ENCODE peak calls at places on chromosomes 11 and 22, in ten cellular contexts. Z, X, G, E, L, J, M, R, F and W are unnamed samples. For H3K4me1, the result is how much of the 10 kb centered on the place peaks cover.

GRCh38 chr11:128837627-128838026 is 29.5 kb downstream of the KCNJ1 start:
- DNase-seq in Z (no peak), X (no peak), G (peak), E (peak), L (no peak), J (no peak), M (no peak), R (no peak), F (no peak), W (no peak)

GRCh38 chr11:30635401-30635989 is 49.3 kb upstream of the MPPED2 start:
- DNase-seq in Z (peak), X (no peak), G (no peak), E (no peak), L (no peak), J (peak), M (no peak), R (no peak), F (no peak), W (no peak)

GRCh38 chr11:203056-203944 is 3.9 kb downstream of the BET1L start:
- DNase-seq in Z (no peak), X (peak), G (no peak), E (no peak), L (no peak), J (no peak), M (no peak), R (no peak), F (no peak), W (peak)

GRCh38 chr11:62449451-62449851 is 30.6 kb downstream of the SCGB1A1 start:
- DNase-seq in Z (no peak), X (peak), G (no peak), E (no peak), L (peak), J (no peak), M (no peak), R (no peak), F (no peak), W (no peak)

GRCh38 chr11:104968365-104968855 is at the start of gene CASP4:
- DNase-seq in Z (no peak), X (peak), G (no peak), E (peak), L (peak), J (peak), M (peak), R (no peak), F (no peak), W (no peak)

GRCh38 chr22:49855491-49855911 is 1.9 kb downstream of the ZBED4 start:
- DNase-seq in Z (no peak), X (no peak), G (peak), E (no peak), L (peak), J (peak), M (no peak), R (no peak), F (no peak), W (no peak)

GRCh38 chr11:27120211-27120610 is 79.6 kb downstream of the BBOX1 start:
- DNase-seq in Z (no peak), X (no peak), G (no peak), E (no peak), L (peak), J (no peak), M (no peak), R (no peak), F (no peak), W (no peak)

GRCh38 chr11:108562746-108563581 is 30.6 kb downstream of the EXPH5 start:
- DNase-seq in Z (no peak), X (no peak), G (no peak), E (no peak), L (peak), J (no peak), M (no peak), R (no peak), F (no peak), W (no peak)

GRCh38 chr22:17575681-17576080 is 12.4 kb downstream of the SLC25A18 start:
- DNase-seq in Z (no peak), X (no peak), G (no peak), E (no peak), L (peak), J (no peak), M (no peak), R (no peak), F (no peak), W (no peak)

GRCh38 chr11:60951909-60952741 is at the start of gene SLC15A3:
- DNase-seq in Z (no peak), X (no peak), G (peak), E (peak), L (peak), J (no peak), M (peak), R (peak), F (peak), W (peak)

GRCh38 chr11:27353593-27354358 is 9.2 kb downstream of the CCDC34 start:
- DNase-seq in Z (no peak), X (no peak), G (no peak), E (no peak), L (peak), J (no peak), M (no peak), R (no peak), F (no peak), W (no peak)

GRCh38 chr11:107018902-107019493 is 722 bp upstream of the GUCY1A2 start:
- DNase-seq in Z (peak), X (peak), G (peak), E (peak), L (peak), J (peak), M (no peak), R (peak), F (peak), W (peak)

GRCh38 chr11:8168485-8169257 is at the start of gene RIC3:
- DNase-seq in Z (peak), X (peak), G (peak), E (peak), L (no peak), J (peak), M (no peak), R (peak), F (peak), W (peak)

GRCh38 chr11:102927624-102927990 is 27.9 kb downstream of the MMP13 start:
- DNase-seq in Z (no peak), X (no peak), G (no peak), E (peak), L (no peak), J (no peak), M (no peak), R (no peak), F (no peak), W (no peak)

GRCh38 chr11:110338684-110339083 is 42.3 kb upstream of the RDX start:
- DNase-seq in Z (no peak), X (no peak), G (no peak), E (no peak), L (no peak), J (no peak), M (no peak), R (no peak), F (no peak), W (no peak)

GRCh38 chr22:28183078-28183870 is 264.2 kb upstream of the PITPNB start:
- DNase-seq in Z (no peak), X (no peak), G (no peak), E (peak), L (peak), J (no peak), M (no peak), R (no peak), F (no peak), W (no peak)

GRCh38 chr11:128171496-128171895 is 415.9 kb downstream of the ETS1 start:
- DNase-seq in Z (no peak), X (no peak), G (no peak), E (no peak), L (peak), J (no peak), M (no peak), R (no peak), F (no peak), W (no peak)

GRCh38 chr11:59669611-59670009 is 773 bp upstream of the PATL1 start:
- DNase-seq in Z (no peak), X (peak), G (peak), E (no peak), L (peak), J (no peak), M (no peak), R (peak), F (peak), W (peak)

GRCh38 chr22:36610056-36610455 is 81.1 kb upstream of the EIF3D start:
- DNase-seq in Z (no peak), X (no peak), G (no peak), E (no peak), L (no peak), J (no peak), M (no peak), R (no peak), F (no peak), W (no peak)

GRCh38 chr22:24529898-24530297 is 25.0 kb downstream of the GUCD1 start:
- DNase-seq in Z (no peak), X (no peak), G (no peak), E (no peak), L (no peak), J (no peak), M (no peak), R (no peak), F (no peak), W (no peak)

GRCh38 chr11:74685905-74686304 is 45.3 kb downstream of the CHRDL2 start:
- DNase-seq in Z (no peak), X (no peak), G (peak), E (peak), L (no peak), J (no peak), M (no peak), R (peak), F (no peak), W (no peak)

GRCh38 chr11:85875505-85875904 is 20.3 kb downstream of the CCDC83 start:
- DNase-seq in Z (no peak), X (no peak), G (no peak), E (no peak), L (peak), J (no peak), M (no peak), R (no peak), F (no peak), W (no peak)

GRCh38 chr22:26068571-26068970 is 100.7 kb upstream of the SEZ6L start:
- DNase-seq in Z (no peak), X (no peak), G (no peak), E (no peak), L (no peak), J (no peak), M (no peak), R (no peak), F (no peak), W (no peak)

GRCh38 chr22:16783930-16784354 is 41.3 kb downstream of the XKR3 start:
- DNase-seq in Z (no peak), X (no peak), G (no peak), E (no peak), L (peak), J (peak), M (no peak), R (no peak), F (no peak), W (no peak)

GRCh38 chr22:39359659-39360195 is 9.9 kb downstream of the SYNGR1 start:
- DNase-seq in Z (no peak), X (no peak), G (no peak), E (no peak), L (no peak), J (no peak), M (no peak), R (no peak), F (no peak), W (no peak)

GRCh38 chr11:19557720-19558140 is 154.9 kb upstream of the NAV2 start:
- DNase-seq in Z (peak), X (peak), G (peak), E (peak), L (peak), J (peak), M (peak), R (peak), F (peak), W (peak)

GRCh38 chr22:46641829-46642266 is 21.7 kb downstream of the GRAMD4 start:
- DNase-seq in Z (no peak), X (no peak), G (no peak), E (no peak), L (peak), J (no peak), M (no peak), R (no peak), F (no peak), W (no peak)

GRCh38 chr11:32034149-32034548 is 56.7 kb upstream of the RCN1 start:
- DNase-seq in Z (no peak), X (no peak), G (no peak), E (no peak), L (peak), J (no peak), M (no peak), R (no peak), F (no peak), W (no peak)

GRCh38 chr22:36136988-36137387 is 23.6 kb downstream of the APOL3 start:
- DNase-seq in Z (no peak), X (no peak), G (no peak), E (no peak), L (peak), J (no peak), M (no peak), R (no peak), F (no peak), W (no peak)

GRCh38 chr22:26558246-26558895 is 31.6 kb downstream of the TPST2 start:
- DNase-seq in Z (no peak), X (no peak), G (no peak), E (peak), L (peak), J (no peak), M (no peak), R (no peak), F (no peak), W (no peak)

GRCh38 chr22:37741312-37741795 is 44.5 kb downstream of the TRIOBP start:
- DNase-seq in Z (no peak), X (no peak), G (no peak), E (peak), L (peak), J (peak), M (no peak), R (peak), F (peak), W (peak)

GRCh38 chr11:11263238-11264030 is 89.6 kb downstream of the CSNK2A3 start:
- DNase-seq in Z (no peak), X (peak), G (no peak), E (no peak), L (peak), J (no peak), M (no peak), R (no peak), F (no peak), W (no peak)

GRCh38 chr22:49473286-49473685 is 354.4 kb downstream of the BRD1 start:
- DNase-seq in Z (no peak), X (no peak), G (no peak), E (no peak), L (no peak), J (no peak), M (no peak), R (no peak), F (no peak), W (no peak)

DNA sequence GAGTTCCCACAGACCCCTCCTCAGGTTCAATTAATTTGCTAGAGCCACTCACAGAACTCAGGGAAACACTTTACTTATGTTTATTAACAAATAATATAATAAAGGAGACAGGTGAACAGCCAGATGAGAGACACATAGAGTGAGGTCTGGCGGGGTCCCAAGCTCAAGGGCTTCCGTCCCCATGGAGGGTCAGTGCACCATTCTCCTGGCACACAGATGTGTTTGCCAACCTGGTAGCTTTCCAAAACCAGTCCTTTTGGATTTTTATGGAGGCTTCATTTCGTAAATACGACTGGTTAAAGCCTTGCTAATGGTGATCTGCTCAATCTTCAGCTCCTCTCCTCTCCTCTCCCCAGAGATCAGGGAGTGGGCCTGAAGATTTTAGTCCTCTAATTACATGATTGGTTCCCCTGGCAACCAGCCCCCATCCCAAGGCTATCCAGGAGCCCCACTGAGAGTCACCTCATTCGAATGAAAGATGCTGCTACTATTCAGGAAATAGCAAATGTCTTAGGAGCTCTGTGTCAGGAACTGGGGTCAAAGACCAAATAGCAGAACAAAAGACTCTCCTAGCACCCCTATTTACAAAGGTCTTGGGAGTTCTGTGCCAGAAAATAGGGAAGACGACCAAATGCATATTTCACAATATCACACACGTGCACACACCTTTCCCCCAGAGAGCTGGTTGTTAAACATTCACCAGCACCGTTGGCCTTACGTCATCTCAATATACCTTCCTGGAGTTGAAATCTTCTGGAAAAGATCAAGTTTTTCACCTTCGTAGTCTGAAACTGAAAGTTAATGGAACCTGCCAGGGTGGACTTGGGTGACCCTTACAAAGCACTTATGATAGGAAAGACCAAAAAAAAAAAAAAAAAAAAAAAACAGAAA is 23.8 kb upstream of the CAPRIN1 start:
- DNase-seq in Z (no peak), X (peak), G (no peak), E (no peak), L (no peak), J (peak), M (no peak), R (no peak), F (no peak), W (no peak)
- H3K27ac ChIP-seq in Z (no peak), X (no peak), G (no peak), E (no peak), L (peak), J (peak), M (peak), R (no peak), F (peak), W (no peak)

GRCh38 chr11:1854949-1855885 is 2.3 kb downstream of the LSP1 start:
- DNase-seq in Z (no peak), X (no peak), G (peak), E (peak), L (no peak), J (no peak), M (no peak), R (no peak), F (no peak), W (no peak)

GRCh38 chr11:1857064-1857463 is 4.2 kb downstream of the LSP1 start:
- DNase-seq in Z (no peak), X (no peak), G (peak), E (no peak), L (no peak), J (no peak), M (no peak), R (no peak), F (no peak), W (no peak)

GRCh38 chr11:1854132-1854948 is 1.5 kb downstream of the LSP1 start:
- DNase-seq in Z (no peak), X (no peak), G (peak), E (no peak), L (no peak), J (no peak), M (no peak), R (no peak), F (no peak), W (no peak)

GRCh38 chr11:1856306-1857005 is 3.6 kb downstream of the LSP1 start:
- DNase-seq in Z (no peak), X (no peak), G (peak), E (no peak), L (no peak), J (no peak), M (no peak), R (no peak), F (no peak), W (no peak)

GRCh38 chr11:1855886-1856265 is 3.0 kb downstream of the LSP1 start:
- DNase-seq in Z (no peak), X (no peak), G (peak), E (no peak), L (no peak), J (no peak), M (no peak), R (no peak), F (no peak), W (no peak)
- H3K4me1 ChIP-seq in Z (under half), X (under half), G (under half), E (under half), L (under half), J (under half), M (under half), R (under half), F (under half), W (under half)

DNA sequence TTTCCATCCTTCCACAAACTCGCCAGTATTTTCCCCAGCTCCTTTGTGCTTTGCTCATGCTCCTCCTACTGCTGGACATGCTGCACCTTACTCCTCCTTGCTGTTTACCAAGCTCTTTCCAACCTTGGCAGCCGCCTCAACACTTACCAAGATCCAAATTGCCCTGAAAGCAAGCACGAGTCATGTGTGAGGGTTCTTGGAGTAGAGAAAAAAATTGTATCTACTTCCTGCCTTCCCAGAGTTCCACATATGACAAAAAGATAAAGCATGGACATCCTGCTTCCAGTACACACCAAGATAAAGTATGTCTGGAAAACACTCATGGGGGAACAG is 767.5 kb downstream of the NTM start:
- DNase-seq in Z (no peak), X (no peak), G (no peak), E (no peak), L (no peak), J (no peak), M (no peak), R (no peak), F (no peak), W (no peak)
- H3K27ac ChIP-seq in Z (no peak), X (no peak), G (no peak), E (no peak), L (no peak), J (no peak), M (no peak), R (no peak), F (no peak), W (no peak)

DNA sequence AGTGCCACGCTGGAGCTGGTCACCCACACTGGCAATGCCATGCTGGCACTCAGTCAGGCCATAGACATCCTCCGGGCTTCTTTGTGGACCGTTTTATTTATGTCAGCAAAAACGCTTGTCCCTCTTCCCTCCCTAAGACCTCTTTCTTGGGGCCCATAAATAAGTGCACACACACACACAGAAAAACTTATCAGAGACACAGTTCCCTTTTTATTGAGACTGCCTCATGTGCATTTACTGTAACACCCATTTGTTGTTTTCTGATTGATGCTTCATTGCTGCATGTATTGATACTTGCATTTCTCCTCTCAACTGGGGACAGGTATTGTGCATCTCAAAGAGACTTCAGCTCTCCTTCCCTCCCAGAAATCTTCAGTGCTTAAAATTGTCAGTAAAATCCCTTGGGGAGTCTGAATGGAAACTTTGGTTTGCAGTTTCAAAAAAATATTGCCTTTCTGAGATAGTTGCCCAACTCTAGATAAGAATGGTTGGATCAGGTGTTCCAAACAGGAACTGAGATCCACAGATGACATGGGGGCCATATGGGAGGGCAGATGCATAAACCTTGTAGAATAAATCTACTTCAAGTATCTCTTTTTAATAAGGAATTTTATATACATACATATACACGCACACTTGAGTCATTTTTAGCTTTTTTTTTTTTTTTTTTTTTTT is 50.9 kb downstream of the PPP2R1B start:
- DNase-seq in Z (no peak), X (no peak), G (no peak), E (no peak), L (no peak), J (no peak), M (no peak), R (no peak), F (no peak), W (no peak)
- H3K4me1 ChIP-seq in Z (under half), X (under half), G (under half), E (under half), L (under half), J (under half), M (under half), R (under half), F (under half), W (under half)

GRCh38 chr11:22042081-22042480 is 150.8 kb upstream of the ANO5 start:
- DNase-seq in Z (no peak), X (no peak), G (no peak), E (no peak), L (no peak), J (no peak), M (no peak), R (no peak), F (no peak), W (no peak)

GRCh38 chr11:22044126-22044525 is 148.8 kb upstream of the ANO5 start:
- DNase-seq in Z (no peak), X (no peak), G (no peak), E (no peak), L (no peak), J (peak), M (no peak), R (no peak), F (no peak), W (no peak)

GRCh38 chr11:22037505-22037904 is 155.4 kb upstream of the ANO5 start:
- DNase-seq in Z (no peak), X (no peak), G (no peak), E (no peak), L (no peak), J (no peak), M (no peak), R (no peak), F (no peak), W (no peak)

GRCh38 chr11:22041039-22041438 is 151.8 kb upstream of the ANO5 start:
- DNase-seq in Z (no peak), X (no peak), G (no peak), E (no peak), L (no peak), J (no peak), M (no peak), R (no peak), F (no peak), W (no peak)
- H3K27ac ChIP-seq in Z (no peak), X (no peak), G (no peak), E (no peak), L (no peak), J (no peak), M (no peak), R (no peak), F (no peak), W (no peak)

GRCh38 chr11:66595245-66595904 is 2.4 kb downstream of the CCS start:
- DNase-seq in Z (no peak), X (no peak), G (no peak), E (peak), L (peak), J (peak), M (no peak), R (no peak), F (peak), W (peak)
- H3K4me1 ChIP-seq in Z (under half), X (under half), G (under half), E (under half), L (under half), J (under half), M (under half), R (under half), F (under half), W (under half)